ENCODE peak calls at places on chromosomes 3 and 15, in ten cellular contexts. N, X, P, Z, J, Y, W, E, K and A are unnamed samples.

GRCh38 chr3:52704611-52705437 is 767 bp downstream of the GLT8D1 start:
- DNase-seq in N (peak; percentile 46), X (no peak), P (no peak), Z (peak; percentile 54), J (no peak), Y (no peak), W (no peak), E (no peak), K (no peak), A (no peak)

GRCh38 chr15:58135511-58136174 is 2.5 kb upstream of the AQP9 start:
- DNase-seq in N (no peak), X (no peak), P (no peak), Z (no peak), J (no peak), Y (no peak), W (no peak), E (no peak), K (no peak), A (no peak)

GRCh38 chr3:31448035-31448881 is 84.5 kb upstream of the STT3B start:
- DNase-seq in N (peak; percentile 26), X (no peak), P (no peak), Z (no peak), J (no peak), Y (no peak), W (peak; percentile 70), E (peak; percentile 6), K (peak; percentile 43), A (no peak)

GRCh38 chr3:98068824-98069223 is 18.1 kb upstream of the OR5AC2 start:
- DNase-seq in N (no peak), X (no peak), P (no peak), Z (no peak), J (no peak), Y (no peak), W (no peak), E (no peak), K (no peak), A (no peak)

GRCh38 chr15:65028338-65028737 is 1.1 kb downstream of the MTFMT start:
- DNase-seq in N (no peak), X (no peak), P (no peak), Z (no peak), J (no peak), Y (no peak), W (no peak), E (no peak), K (peak; percentile 37), A (no peak)

GRCh38 chr3:143979813-143980212 is 8.2 kb downstream of the DIPK2A start:
- DNase-seq in N (no peak), X (no peak), P (no peak), Z (no peak), J (no peak), Y (no peak), W (no peak), E (no peak), K (no peak), A (no peak)

GRCh38 chr3:70308760-70309159 is 3.7 kb downstream of the MDFIC2 start:
- DNase-seq in N (peak; percentile 49), X (no peak), P (no peak), Z (no peak), J (no peak), Y (no peak), W (peak; percentile 24), E (no peak), K (no peak), A (no peak)

GRCh38 chr3:195209836-195210551 is 61.0 kb downstream of the XXYLT1 start:
- DNase-seq in N (peak; percentile 46), X (peak; percentile 91), P (no peak), Z (no peak), J (no peak), Y (peak; percentile 40), W (peak; percentile 43), E (no peak), K (no peak), A (no peak)

GRCh38 chr15:78201281-78202190 is 32.8 kb downstream of the ACSBG1 start:
- DNase-seq in N (no peak), X (no peak), P (no peak), Z (no peak), J (no peak), Y (no peak), W (peak; percentile 13), E (no peak), K (no peak), A (no peak)

GRCh38 chr15:100338971-100339444 is 2.8 kb downstream of the ADAMTS17 start:
- DNase-seq in N (peak; percentile 91), X (no peak), P (peak; percentile 51), Z (peak; percentile 47), J (no peak), Y (peak; percentile 52), W (peak; percentile 87), E (peak; percentile 28), K (peak; percentile 84), A (no peak)

GRCh38 chr3:123110238-123110952 is 43.6 kb downstream of the PDIA5 start:
- DNase-seq in N (no peak), X (no peak), P (no peak), Z (peak; percentile 32), J (no peak), Y (no peak), W (no peak), E (no peak), K (no peak), A (no peak)

GRCh38 chr3:177358968-177359600 is 161.8 kb upstream of the TBL1XR1 start:
- DNase-seq in N (peak; percentile 72), X (peak; percentile 82), P (peak; percentile 47), Z (peak; percentile 93), J (peak; percentile 52), Y (peak; percentile 47), W (peak; percentile 40), E (no peak), K (peak; percentile 62), A (peak; percentile 53)